ENCODE peak calls at places on chromosomes 6 and 20, in six cellular contexts. R is amniotic stem cell; C is astrocyte of the cerebellum; F is NCI-H2171; S is activated T-helper 1 cell treated with anti-CD3 and anti-CD28 coated beads, Interleukin-2, amount 50 U/mL, for 16 hours; V is SHP77. Y is an unnamed sample.

GRCh38 chr20:47680804-47681529 is 104.3 kb downstream of the SULF2 start:
- DNase-seq in R (no peak), C (no peak), F (no peak), S (no peak), V (no peak), Y (no peak)

GRCh38 chr6:165218816-165219215 is 90.6 kb downstream of the C6orf118 start:
- DNase-seq in R (no peak), C (no peak), F (no peak), S (no peak), V (no peak), Y (no peak)

GRCh38 chr6:40395066-40395697 is 192.0 kb downstream of the LRFN2 start:
- DNase-seq in R (no peak), C (no peak), F (no peak), S (no peak), V (peak; percentile 88), Y (no peak)

GRCh38 chr6:79610301-79611009 is 20.7 kb upstream of the SH3BGRL2 start:
- DNase-seq in R (no peak), C (no peak), F (no peak), S (no peak), V (no peak), Y (no peak)

GRCh38 chr6:121435444-121436069 is at the start of gene GJA1:
- DNase-seq in R (peak; percentile 69), C (peak; percentile 79), F (no peak), S (no peak), V (no peak), Y (peak; percentile 12)

GRCh38 chr20:31837896-31838397 is 7.5 kb downstream of the FOXS1 start:
- DNase-seq in R (no peak), C (no peak), F (no peak), S (no peak), V (no peak), Y (no peak)

GRCh38 chr6:26552640-26553189 is 14.5 kb downstream of the HMGN4 start:
- DNase-seq in R (no peak), C (no peak), F (no peak), S (no peak), V (no peak), Y (no peak)

GRCh38 chr6:80673367-80673766 is 566.9 kb downstream of the BCKDHB start:
- DNase-seq in R (no peak), C (no peak), F (no peak), S (no peak), V (no peak), Y (no peak)

GRCh38 chr6:54929245-54929909 is 82.8 kb downstream of the FAM83B start:
- DNase-seq in R (no peak), C (no peak), F (no peak), S (no peak), V (no peak), Y (no peak)